ENCODE peak calls at places on chromosomes 2 and 18, in seven cellular contexts. One of them, this sample, is unnamed.

GRCh38 chr2:177325554-177325953 is 61.0 kb upstream of the NFE2L2 start:
- DNase-seq in heart left ventricle: no peak
- DNase-seq in stomach: no peak
- DNase-seq in endodermal cell: no peak
- DNase-seq in suprapubic skin: no peak
- DNase-seq in uterus: no peak
- DNase-seq in AG04450: no peak
- DNase-seq in this sample: peak

GRCh38 chr2:145260674-145261073 is 740.8 kb upstream of the ZEB2 start:
- DNase-seq in heart left ventricle: no peak
- DNase-seq in endodermal cell: no peak
- DNase-seq in stomach: no peak
- DNase-seq in AG04450: no peak
- DNase-seq in uterus: no peak
- DNase-seq in suprapubic skin: no peak
- DNase-seq in this sample: no peak

GRCh38 chr2:185507703-185508102 is 230.9 kb upstream of the FSIP2 start:
- DNase-seq in endodermal cell: no peak
- DNase-seq in suprapubic skin: no peak
- DNase-seq in AG04450: no peak
- DNase-seq in stomach: no peak
- DNase-seq in heart left ventricle: no peak
- DNase-seq in uterus: no peak
- DNase-seq in this sample: no peak

GRCh38 chr2:52594036-52594435 is 1173.6 kb upstream of the CHAC2 start:
- DNase-seq in stomach: no peak
- DNase-seq in suprapubic skin: no peak
- DNase-seq in uterus: no peak
- DNase-seq in AG04450: no peak
- DNase-seq in endodermal cell: no peak
- DNase-seq in heart left ventricle: no peak
- DNase-seq in this sample: no peak

GRCh38 chr18:2994603-2995432 is 18.1 kb downstream of the LPIN2 start:
- DNase-seq in AG04450: no peak
- DNase-seq in suprapubic skin: no peak
- DNase-seq in heart left ventricle: peak
- DNase-seq in uterus: no peak
- DNase-seq in endodermal cell: peak
- DNase-seq in stomach: no peak
- DNase-seq in this sample: no peak

GRCh38 chr2:181253438-181253837 is 203.7 kb upstream of the ITGA4 start:
- DNase-seq in AG04450: no peak
- DNase-seq in suprapubic skin: no peak
- DNase-seq in uterus: no peak
- DNase-seq in heart left ventricle: no peak
- DNase-seq in stomach: no peak
- DNase-seq in endodermal cell: no peak
- DNase-seq in this sample: no peak

GRCh38 chr18:25029802-25030201 is 322.2 kb downstream of the ZNF521 start:
- DNase-seq in stomach: no peak
- DNase-seq in AG04450: no peak
- DNase-seq in endodermal cell: no peak
- DNase-seq in suprapubic skin: no peak
- DNase-seq in uterus: no peak
- DNase-seq in heart left ventricle: no peak
- DNase-seq in this sample: no peak

GRCh38 chr18:33744032-33744697 is 166.1 kb downstream of the ASXL3 start:
- DNase-seq in heart left ventricle: no peak
- DNase-seq in suprapubic skin: no peak
- DNase-seq in AG04450: no peak
- DNase-seq in uterus: no peak
- DNase-seq in stomach: no peak
- DNase-seq in endodermal cell: peak
- DNase-seq in this sample: no peak

GRCh38 chr2:188598551-188598950 is 306.9 kb downstream of the GULP1 start:
- DNase-seq in endodermal cell: no peak
- DNase-seq in uterus: peak
- DNase-seq in suprapubic skin: no peak
- DNase-seq in heart left ventricle: peak
- DNase-seq in stomach: no peak
- DNase-seq in AG04450: no peak
- DNase-seq in this sample: no peak

GRCh38 chr2:17254421-17254820 is 263.8 kb downstream of the RAD51AP2 start:
- DNase-seq in heart left ventricle: no peak
- DNase-seq in suprapubic skin: no peak
- DNase-seq in uterus: no peak
- DNase-seq in AG04450: no peak
- DNase-seq in stomach: no peak
- DNase-seq in endodermal cell: no peak
- DNase-seq in this sample: no peak

GRCh38 chr2:151669585-151670081 is 64.6 kb downstream of the NEB start:
- DNase-seq in heart left ventricle: no peak
- DNase-seq in endodermal cell: peak
- DNase-seq in stomach: no peak
- DNase-seq in AG04450: no peak
- DNase-seq in suprapubic skin: no peak
- DNase-seq in uterus: no peak
- DNase-seq in this sample: no peak

GRCh38 chr2:206088248-206088647 is 2.3 kb upstream of the INO80D start:
- DNase-seq in heart left ventricle: no peak
- DNase-seq in endodermal cell: no peak
- DNase-seq in stomach: no peak
- DNase-seq in suprapubic skin: no peak
- DNase-seq in AG04450: no peak
- DNase-seq in uterus: no peak
- DNase-seq in this sample: no peak

GRCh38 chr2:206084870-206085741 is 868 bp downstream of the INO80D start:
- DNase-seq in stomach: peak
- DNase-seq in suprapubic skin: peak
- DNase-seq in heart left ventricle: peak
- DNase-seq in AG04450: no peak
- DNase-seq in uterus: peak
- DNase-seq in endodermal cell: peak
- DNase-seq in this sample: no peak

GRCh38 chr2:206085742-206086445 is at the start of gene INO80D:
- DNase-seq in stomach: peak
- DNase-seq in AG04450: peak
- DNase-seq in endodermal cell: peak
- DNase-seq in heart left ventricle: peak
- DNase-seq in uterus: peak
- DNase-seq in suprapubic skin: peak
- DNase-seq in this sample: peak

GRCh38 chr2:206084468-206084869 is 1.5 kb downstream of the INO80D start:
- DNase-seq in suprapubic skin: peak
- DNase-seq in endodermal cell: peak
- DNase-seq in heart left ventricle: peak
- DNase-seq in AG04450: peak
- DNase-seq in uterus: peak
- DNase-seq in stomach: peak
- DNase-seq in this sample: peak

DNA sequence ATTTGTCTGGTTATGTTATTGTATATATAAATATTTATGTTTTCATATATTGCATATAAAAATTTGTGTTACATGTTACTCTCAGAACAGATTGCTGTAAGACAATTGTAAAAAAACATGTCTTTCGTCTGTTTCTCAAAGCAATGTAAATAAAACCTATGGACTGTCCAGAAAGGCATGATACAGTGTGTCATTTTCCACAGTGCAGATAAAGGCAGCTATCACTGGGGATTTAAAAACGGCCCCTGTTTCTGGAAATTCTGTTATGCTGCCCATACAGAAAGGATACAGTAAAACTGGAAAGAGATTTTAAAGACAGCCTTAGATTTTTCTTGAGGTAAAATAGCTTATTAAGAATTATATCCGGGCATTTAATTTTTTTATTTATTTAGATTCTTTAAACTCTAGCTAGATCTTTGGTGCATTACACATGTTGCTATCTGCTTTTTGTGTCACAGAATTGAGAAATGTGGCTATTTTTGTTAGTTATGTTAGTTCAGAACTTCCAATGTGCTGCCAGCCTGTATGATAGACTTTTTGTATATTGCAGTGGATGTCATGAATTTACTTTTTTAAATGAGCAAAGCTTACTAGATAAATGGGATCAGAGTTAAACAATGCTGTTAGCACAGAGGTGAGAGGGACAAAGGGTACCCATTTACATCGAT is 843 bp upstream of the INO80D start:
- DNase-seq in suprapubic skin: no peak
- DNase-seq in AG04450: no peak
- DNase-seq in endodermal cell: no peak
- DNase-seq in stomach: no peak
- DNase-seq in uterus: no peak
- DNase-seq in heart left ventricle: no peak
- DNase-seq in this sample: no peak
- H3K4me3 ChIP-seq in suprapubic skin: peak
- H3K4me3 ChIP-seq in AG04450: peak
- H3K4me3 ChIP-seq in endodermal cell: peak
- H3K4me3 ChIP-seq in stomach: peak
- H3K4me3 ChIP-seq in uterus: peak
- H3K4me3 ChIP-seq in heart left ventricle: peak
- H3K4me3 ChIP-seq in this sample: peak

GRCh38 chr2:64913357-64913869 is 75.8 kb upstream of the SLC1A4 start:
- DNase-seq in suprapubic skin: no peak
- DNase-seq in AG04450: no peak
- DNase-seq in heart left ventricle: no peak
- DNase-seq in endodermal cell: peak
- DNase-seq in uterus: no peak
- DNase-seq in stomach: peak
- DNase-seq in this sample: no peak
- TF ChIP-seq CTCF in suprapubic skin: peak
- TF ChIP-seq CTCF in AG04450: no peak
- TF ChIP-seq CTCF in heart left ventricle: no peak
- TF ChIP-seq CTCF in endodermal cell: peak
- TF ChIP-seq CTCF in uterus: no peak
- TF ChIP-seq CTCF in stomach: no peak
- TF ChIP-seq CTCF in this sample: no peak

DNA sequence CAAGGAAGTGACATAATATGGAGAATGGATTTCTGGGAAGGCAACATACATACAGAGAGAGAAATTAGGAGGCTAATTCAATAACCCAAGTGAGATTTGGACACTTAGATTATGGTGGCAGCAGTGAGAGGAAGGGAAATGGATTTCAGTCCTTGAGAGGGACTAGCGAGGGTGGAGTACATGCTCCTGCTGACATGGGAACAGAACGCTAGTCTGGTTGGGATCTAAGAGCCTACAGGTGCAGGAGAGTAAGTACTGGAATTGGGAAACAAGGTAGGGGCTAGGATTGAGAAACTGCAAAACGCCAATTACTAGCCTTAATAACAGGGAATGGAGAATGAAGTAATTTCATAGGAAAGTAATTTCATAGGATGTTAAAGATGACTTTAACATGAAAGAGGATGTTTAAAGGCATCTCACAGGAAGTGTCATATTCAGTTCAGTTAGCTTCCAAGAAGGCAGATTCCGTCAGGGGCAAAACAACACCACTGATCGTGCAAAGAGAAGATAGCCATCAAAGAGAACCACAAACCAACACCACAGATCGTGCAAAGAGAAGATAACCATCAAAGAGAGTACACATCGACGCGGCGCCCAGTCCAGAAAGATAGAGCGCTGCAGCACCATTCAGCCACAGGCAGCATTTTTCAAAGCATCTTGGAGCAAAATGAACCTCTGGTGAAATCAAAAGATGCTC is 27.1 kb downstream of the CDKL4 start:
- DNase-seq in heart left ventricle: no peak
- DNase-seq in suprapubic skin: no peak
- DNase-seq in stomach: peak
- DNase-seq in endodermal cell: no peak
- DNase-seq in uterus: no peak
- DNase-seq in AG04450: no peak
- DNase-seq in this sample: no peak
- H3K4me3 ChIP-seq in heart left ventricle: no peak
- H3K4me3 ChIP-seq in suprapubic skin: no peak
- H3K4me3 ChIP-seq in stomach: no peak
- H3K4me3 ChIP-seq in endodermal cell: no peak
- H3K4me3 ChIP-seq in uterus: no peak
- H3K4me3 ChIP-seq in AG04450: no peak
- H3K4me3 ChIP-seq in this sample: no peak

DNA sequence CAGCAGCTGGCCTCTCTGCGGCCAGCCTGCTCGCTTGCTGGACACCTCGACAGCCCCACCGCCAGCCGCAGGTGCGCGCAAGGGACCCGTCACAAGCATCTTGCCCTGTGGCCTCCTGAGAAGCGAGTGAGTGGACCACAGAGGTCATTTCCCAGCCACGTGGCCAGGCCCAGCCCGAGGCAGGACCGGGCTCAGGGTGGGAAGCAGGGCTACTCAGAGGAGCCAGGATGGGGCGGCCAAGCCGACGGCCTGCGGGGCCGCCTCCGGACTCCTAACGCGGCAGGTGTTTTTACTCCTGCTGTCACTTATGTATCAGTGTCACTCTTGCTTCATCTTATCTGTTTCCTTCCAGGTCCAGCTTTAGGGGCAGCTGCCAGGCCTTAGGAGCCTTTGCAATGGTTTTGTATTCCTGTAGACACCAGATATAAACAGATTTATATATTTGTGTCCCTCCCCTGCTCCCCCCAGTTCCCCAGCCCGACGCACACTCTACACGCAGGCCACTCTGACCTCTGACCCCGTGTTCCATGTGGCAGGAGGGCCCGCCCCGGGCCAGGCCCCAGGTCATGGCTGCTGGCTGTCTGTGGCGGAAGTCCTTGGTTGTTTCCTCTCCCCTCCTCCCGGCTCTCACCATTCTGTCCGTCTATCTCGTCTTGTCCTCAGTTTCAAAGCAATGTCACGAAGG is 236.4 kb downstream of the ATAD2B start:
- DNase-seq in AG04450: no peak
- DNase-seq in suprapubic skin: no peak
- DNase-seq in stomach: no peak
- DNase-seq in heart left ventricle: no peak
- DNase-seq in uterus: no peak
- DNase-seq in endodermal cell: no peak
- DNase-seq in this sample: no peak
- TF ChIP-seq CTCF in AG04450: no peak
- TF ChIP-seq CTCF in suprapubic skin: no peak
- TF ChIP-seq CTCF in stomach: no peak
- TF ChIP-seq CTCF in heart left ventricle: no peak
- TF ChIP-seq CTCF in uterus: no peak
- TF ChIP-seq CTCF in endodermal cell: no peak
- TF ChIP-seq CTCF in this sample: no peak

GRCh38 chr2:172931256-172931894 is 144.3 kb upstream of the MAP3K20 start:
- DNase-seq in endodermal cell: peak
- DNase-seq in stomach: no peak
- DNase-seq in AG04450: no peak
- DNase-seq in heart left ventricle: peak
- DNase-seq in uterus: no peak
- DNase-seq in suprapubic skin: no peak
- DNase-seq in this sample: no peak
- H3K4me3 ChIP-seq in endodermal cell: no peak
- H3K4me3 ChIP-seq in stomach: peak
- H3K4me3 ChIP-seq in AG04450: peak
- H3K4me3 ChIP-seq in heart left ventricle: no peak
- H3K4me3 ChIP-seq in uterus: no peak
- H3K4me3 ChIP-seq in suprapubic skin: peak
- H3K4me3 ChIP-seq in this sample: no peak